ENCODE peak calls at places on chromosome 7, in six cellular contexts. Q is left ventricle myocardium superior; R is upper lobe of right lung; D is T-cell; B is stimulated activated CD4-positive, alpha-beta T cell treated with anti-CD3 and anti-CD28 coated beads, Interleukin-1b, Interleukin-23, amount 100 ng/mL, for 4 hours; N is left cardiac atrium. A is an unnamed sample.

GRCh38 chr7:43520201-43520600 is 62.7 kb upstream of the STK17A start:
- DNase-seq in Q (no peak), R (no peak), D (no peak), B (no peak), N (no peak), A (no peak)

GRCh38 chr7:36119005-36119711 is 33.9 kb upstream of the EEPD1 start:
- DNase-seq in Q (no peak), R (no peak), D (no peak), B (no peak), N (no peak), A (no peak)

GRCh38 chr7:13778967-13779366 is 210.5 kb downstream of the ETV1 start:
- DNase-seq in Q (no peak), R (peak), D (no peak), B (no peak), N (no peak), A (no peak)

GRCh38 chr7:33494473-33494872 is 365.1 kb downstream of the BBS9 start:
- DNase-seq in Q (no peak), R (no peak), D (no peak), B (no peak), N (no peak), A (no peak)

GRCh38 chr7:88546808-88547207 is 212.7 kb upstream of the ZNF804B start:
- DNase-seq in Q (no peak), R (no peak), D (no peak), B (no peak), N (no peak), A (no peak)

GRCh38 chr7:28955356-28955722 is 2.8 kb downstream of the TRIL start:
- DNase-seq in Q (no peak), R (no peak), D (no peak), B (no peak), N (no peak), A (no peak)

GRCh38 chr7:45171946-45172345 is 14.4 kb downstream of the RAMP3 start:
- DNase-seq in Q (peak), R (peak), D (no peak), B (no peak), N (no peak), A (no peak)

GRCh38 chr7:48594349-48594748 is 330.0 kb upstream of the CDC14C start:
- DNase-seq in Q (no peak), R (no peak), D (no peak), B (no peak), N (no peak), A (no peak)

GRCh38 chr7:17690030-17690429 is 250.3 kb downstream of the SNX13 start:
- DNase-seq in Q (no peak), R (no peak), D (no peak), B (no peak), N (no peak), A (no peak)

GRCh38 chr7:141785711-141786552 is 4.1 kb upstream of the TAS2R5 start:
- DNase-seq in Q (no peak), R (no peak), D (no peak), B (no peak), N (no peak), A (no peak)

GRCh38 chr7:74306737-74307469 is 17.7 kb downstream of the CLIP2 start:
- DNase-seq in Q (peak), R (no peak), D (no peak), B (no peak), N (peak), A (peak)

GRCh38 chr7:28533731-28534531 is 121.6 kb downstream of the CREB5 start:
- DNase-seq in Q (peak), R (no peak), D (no peak), B (no peak), N (peak), A (peak)

GRCh38 chr7:142795339-142795863 is 24.6 kb downstream of the PRSS2 start:
- DNase-seq in Q (no peak), R (no peak), D (peak), B (peak), N (no peak), A (no peak)

GRCh38 chr7:21617916-21618390 is 75.1 kb downstream of the DNAH11 start:
- DNase-seq in Q (peak), R (no peak), D (no peak), B (no peak), N (peak), A (peak)

GRCh38 chr7:31052841-31053601 is 913 bp downstream of the ADCYAP1R1 start:
- DNase-seq in Q (no peak), R (no peak), D (no peak), B (no peak), N (no peak), A (no peak)

GRCh38 chr7:110534241-110534931 is 556.5 kb upstream of the LRRN3 start:
- DNase-seq in Q (peak), R (no peak), D (no peak), B (no peak), N (peak), A (no peak)

GRCh38 chr7:102891693-102892261 is 21.0 kb upstream of the LRRC17 start:
- DNase-seq in Q (peak), R (no peak), D (no peak), B (no peak), N (peak), A (peak)

GRCh38 chr7:30184804-30185487 is 50.2 kb downstream of the MTURN start:
- DNase-seq in Q (peak), R (no peak), D (no peak), B (no peak), N (no peak), A (peak)

GRCh38 chr7:1022356-1022755 is 22.0 kb upstream of the GPR146 start:
- DNase-seq in Q (no peak), R (no peak), D (no peak), B (no peak), N (no peak), A (no peak)

GRCh38 chr7:120404042-120404441 is 131.1 kb downstream of the KCND2 start:
- DNase-seq in Q (no peak), R (no peak), D (no peak), B (no peak), N (no peak), A (no peak)

GRCh38 chr7:28293529-28293835 is 112.9 kb upstream of the JAZF1 start:
- DNase-seq in Q (no peak), R (no peak), D (no peak), B (no peak), N (no peak), A (no peak)

GRCh38 chr7:138935438-138936079 is 45.6 kb downstream of the KIAA1549 start:
- DNase-seq in Q (no peak), R (no peak), D (no peak), B (no peak), N (peak), A (no peak)

GRCh38 chr7:142866361-142867096 is 11.7 kb downstream of the EPHB6 start:
- DNase-seq in Q (peak), R (no peak), D (no peak), B (no peak), N (no peak), A (peak)

GRCh38 chr7:118918556-118918955 is 694.1 kb downstream of the ANKRD7 start:
- DNase-seq in Q (no peak), R (no peak), D (no peak), B (no peak), N (no peak), A (no peak)

GRCh38 chr7:69517985-69518731 is 80.1 kb upstream of the AUTS2 start:
- DNase-seq in Q (no peak), R (no peak), D (no peak), B (no peak), N (no peak), A (peak)

GRCh38 chr7:17086403-17086802 is 204.6 kb upstream of the AGR3 start:
- DNase-seq in Q (no peak), R (no peak), D (no peak), B (no peak), N (no peak), A (no peak)

GRCh38 chr7:51376420-51377092 is 59.9 kb upstream of the COBL start:
- DNase-seq in Q (no peak), R (no peak), D (no peak), B (no peak), N (no peak), A (no peak)

GRCh38 chr7:151339651-151340377 is 1.8 kb upstream of the NUB1 start:
- DNase-seq in Q (no peak), R (no peak), D (no peak), B (no peak), N (no peak), A (no peak)

GRCh38 chr7:24587853-24588252 is 14.6 kb downstream of the PALS2 start:
- DNase-seq in Q (no peak), R (no peak), D (peak), B (no peak), N (no peak), A (no peak)

GRCh38 chr7:19095461-19095860 is 22.0 kb downstream of the TWIST1 start:
- DNase-seq in Q (no peak), R (no peak), D (no peak), B (no peak), N (no peak), A (no peak)